ENCODE peak calls at places on chromosomes 16 and 17, in eight cellular contexts. One of them, this sample, is unnamed.

GRCh38 chr16:87186440-87186839 is 130.8 kb downstream of the C16orf95 start:
- DNase-seq in EH: no peak
- DNase-seq in nephron progenitor cell: no peak
- DNase-seq in COR-L47: no peak
- DNase-seq in choroid plexus epithelial cell: peak; percentile 61
- DNase-seq in NCI-H69: no peak
- DNase-seq in stimulated activated CD8-positive, alpha-beta memory T cell treated with anti-CD3 and anti-CD28 coated beads, Interleukin-15, amount 100 ng/mL, for 24 hours: no peak
- DNase-seq in SJSA1: no peak
- DNase-seq in this sample: no peak

GRCh38 chr17:46943511-46944393 is 20.8 kb downstream of the GOSR2 start:
- DNase-seq in EH: peak; percentile 86
- DNase-seq in nephron progenitor cell: no peak
- DNase-seq in COR-L47: no peak
- DNase-seq in choroid plexus epithelial cell: peak; percentile 55
- DNase-seq in NCI-H69: peak; percentile 46
- DNase-seq in stimulated activated CD8-positive, alpha-beta memory T cell treated with anti-CD3 and anti-CD28 coated beads, Interleukin-15, amount 100 ng/mL, for 24 hours: no peak
- DNase-seq in SJSA1: peak; percentile 41
- DNase-seq in this sample: peak; percentile 28

GRCh38 chr16:30114411-30114810 is 1.1 kb upstream of the GDPD3 start:
- DNase-seq in EH: no peak
- DNase-seq in nephron progenitor cell: no peak
- DNase-seq in COR-L47: no peak
- DNase-seq in choroid plexus epithelial cell: no peak
- DNase-seq in NCI-H69: no peak
- DNase-seq in stimulated activated CD8-positive, alpha-beta memory T cell treated with anti-CD3 and anti-CD28 coated beads, Interleukin-15, amount 100 ng/mL, for 24 hours: no peak
- DNase-seq in SJSA1: no peak
- DNase-seq in this sample: no peak

GRCh38 chr16:65117701-65118448 is 4.0 kb downstream of the CDH11 start:
- DNase-seq in EH: peak; percentile 92
- DNase-seq in nephron progenitor cell: peak; percentile 71
- DNase-seq in COR-L47: peak; percentile 12
- DNase-seq in choroid plexus epithelial cell: peak; percentile 95
- DNase-seq in NCI-H69: peak; percentile 73
- DNase-seq in stimulated activated CD8-positive, alpha-beta memory T cell treated with anti-CD3 and anti-CD28 coated beads, Interleukin-15, amount 100 ng/mL, for 24 hours: no peak
- DNase-seq in SJSA1: peak; percentile 76
- DNase-seq in this sample: peak; percentile 89

GRCh38 chr16:49876716-49877129 is 20.8 kb upstream of the ZNF423 start:
- DNase-seq in EH: peak; percentile 16
- DNase-seq in nephron progenitor cell: peak; percentile 91
- DNase-seq in COR-L47: no peak
- DNase-seq in choroid plexus epithelial cell: peak; percentile 53
- DNase-seq in NCI-H69: no peak
- DNase-seq in stimulated activated CD8-positive, alpha-beta memory T cell treated with anti-CD3 and anti-CD28 coated beads, Interleukin-15, amount 100 ng/mL, for 24 hours: no peak
- DNase-seq in SJSA1: peak; percentile 19
- DNase-seq in this sample: no peak

GRCh38 chr17:75228305-75228704 is 22.8 kb downstream of the NUP85 start:
- DNase-seq in EH: no peak
- DNase-seq in nephron progenitor cell: no peak
- DNase-seq in COR-L47: no peak
- DNase-seq in choroid plexus epithelial cell: no peak
- DNase-seq in NCI-H69: no peak
- DNase-seq in stimulated activated CD8-positive, alpha-beta memory T cell treated with anti-CD3 and anti-CD28 coated beads, Interleukin-15, amount 100 ng/mL, for 24 hours: no peak
- DNase-seq in SJSA1: no peak
- DNase-seq in this sample: no peak

GRCh38 chr17:41739661-41740352 is 5.4 kb upstream of the HAP1 start:
- DNase-seq in EH: peak; percentile 80
- DNase-seq in nephron progenitor cell: no peak
- DNase-seq in COR-L47: no peak
- DNase-seq in choroid plexus epithelial cell: no peak
- DNase-seq in NCI-H69: peak; percentile 76
- DNase-seq in stimulated activated CD8-positive, alpha-beta memory T cell treated with anti-CD3 and anti-CD28 coated beads, Interleukin-15, amount 100 ng/mL, for 24 hours: no peak
- DNase-seq in SJSA1: no peak
- DNase-seq in this sample: peak; percentile 8

GRCh38 chr17:36064142-36064541 is at the start of gene CCL18:
- DNase-seq in EH: no peak
- DNase-seq in nephron progenitor cell: no peak
- DNase-seq in COR-L47: no peak
- DNase-seq in choroid plexus epithelial cell: no peak
- DNase-seq in NCI-H69: no peak
- DNase-seq in stimulated activated CD8-positive, alpha-beta memory T cell treated with anti-CD3 and anti-CD28 coated beads, Interleukin-15, amount 100 ng/mL, for 24 hours: no peak
- DNase-seq in SJSA1: no peak
- DNase-seq in this sample: no peak

GRCh38 chr17:1031711-1032110 is 34.8 kb downstream of the TIMM22 start:
- DNase-seq in EH: peak; percentile 44
- DNase-seq in nephron progenitor cell: peak; percentile 75
- DNase-seq in COR-L47: no peak
- DNase-seq in choroid plexus epithelial cell: peak; percentile 59
- DNase-seq in NCI-H69: no peak
- DNase-seq in stimulated activated CD8-positive, alpha-beta memory T cell treated with anti-CD3 and anti-CD28 coated beads, Interleukin-15, amount 100 ng/mL, for 24 hours: no peak
- DNase-seq in SJSA1: no peak
- DNase-seq in this sample: peak; percentile 45

GRCh38 chr17:31003225-31003866 is 32.5 kb downstream of the RNF135 start:
- DNase-seq in EH: no peak
- DNase-seq in nephron progenitor cell: no peak
- DNase-seq in COR-L47: no peak
- DNase-seq in choroid plexus epithelial cell: no peak
- DNase-seq in NCI-H69: no peak
- DNase-seq in stimulated activated CD8-positive, alpha-beta memory T cell treated with anti-CD3 and anti-CD28 coated beads, Interleukin-15, amount 100 ng/mL, for 24 hours: no peak
- DNase-seq in SJSA1: no peak
- DNase-seq in this sample: no peak

GRCh38 chr17:56593741-56594527 is 435 bp downstream of the NOG start:
- DNase-seq in EH: peak; percentile 83
- DNase-seq in nephron progenitor cell: peak; percentile 75
- DNase-seq in COR-L47: peak; percentile 30
- DNase-seq in choroid plexus epithelial cell: peak; percentile 61
- DNase-seq in NCI-H69: peak; percentile 71
- DNase-seq in stimulated activated CD8-positive, alpha-beta memory T cell treated with anti-CD3 and anti-CD28 coated beads, Interleukin-15, amount 100 ng/mL, for 24 hours: no peak
- DNase-seq in SJSA1: peak; percentile 92
- DNase-seq in this sample: peak; percentile 84

GRCh38 chr17:19021622-19022083 is 17.1 kb upstream of the FAM83G start:
- DNase-seq in EH: no peak
- DNase-seq in nephron progenitor cell: peak; percentile 44
- DNase-seq in COR-L47: no peak
- DNase-seq in choroid plexus epithelial cell: no peak
- DNase-seq in NCI-H69: no peak
- DNase-seq in stimulated activated CD8-positive, alpha-beta memory T cell treated with anti-CD3 and anti-CD28 coated beads, Interleukin-15, amount 100 ng/mL, for 24 hours: peak; percentile 32
- DNase-seq in SJSA1: no peak
- DNase-seq in this sample: no peak

GRCh38 chr17:68054296-68054900 is 18.9 kb downstream of the KPNA2 start:
- DNase-seq in EH: peak; percentile 90
- DNase-seq in nephron progenitor cell: no peak
- DNase-seq in COR-L47: no peak
- DNase-seq in choroid plexus epithelial cell: peak; percentile 71
- DNase-seq in NCI-H69: peak; percentile 58
- DNase-seq in stimulated activated CD8-positive, alpha-beta memory T cell treated with anti-CD3 and anti-CD28 coated beads, Interleukin-15, amount 100 ng/mL, for 24 hours: no peak
- DNase-seq in SJSA1: peak; percentile 62
- DNase-seq in this sample: peak; percentile 61

GRCh38 chr16:79628501-79628975 is 28.0 kb upstream of the MAF start:
- DNase-seq in EH: no peak
- DNase-seq in nephron progenitor cell: no peak
- DNase-seq in COR-L47: no peak
- DNase-seq in choroid plexus epithelial cell: peak; percentile 94
- DNase-seq in NCI-H69: no peak
- DNase-seq in stimulated activated CD8-positive, alpha-beta memory T cell treated with anti-CD3 and anti-CD28 coated beads, Interleukin-15, amount 100 ng/mL, for 24 hours: no peak
- DNase-seq in SJSA1: peak; percentile 44
- DNase-seq in this sample: peak; percentile 67

GRCh38 chr17:75908201-75908600 is 3.5 kb upstream of the MRPL38 start:
- DNase-seq in EH: peak; percentile 54
- DNase-seq in nephron progenitor cell: no peak
- DNase-seq in COR-L47: peak; percentile 21
- DNase-seq in choroid plexus epithelial cell: no peak
- DNase-seq in NCI-H69: peak; percentile 70
- DNase-seq in stimulated activated CD8-positive, alpha-beta memory T cell treated with anti-CD3 and anti-CD28 coated beads, Interleukin-15, amount 100 ng/mL, for 24 hours: no peak
- DNase-seq in SJSA1: no peak
- DNase-seq in this sample: no peak

GRCh38 chr17:77887464-77888241 is 70.8 kb upstream of the TNRC6C start:
- DNase-seq in EH: peak; percentile 82
- DNase-seq in nephron progenitor cell: peak; percentile 56
- DNase-seq in COR-L47: peak; percentile 39
- DNase-seq in choroid plexus epithelial cell: peak; percentile 66
- DNase-seq in NCI-H69: peak; percentile 67
- DNase-seq in stimulated activated CD8-positive, alpha-beta memory T cell treated with anti-CD3 and anti-CD28 coated beads, Interleukin-15, amount 100 ng/mL, for 24 hours: no peak
- DNase-seq in SJSA1: peak; percentile 44
- DNase-seq in this sample: peak; percentile 65

GRCh38 chr17:76519667-76520066 is 17.8 kb downstream of the CYGB start:
- DNase-seq in EH: no peak
- DNase-seq in nephron progenitor cell: no peak
- DNase-seq in COR-L47: no peak
- DNase-seq in choroid plexus epithelial cell: no peak
- DNase-seq in NCI-H69: no peak
- DNase-seq in stimulated activated CD8-positive, alpha-beta memory T cell treated with anti-CD3 and anti-CD28 coated beads, Interleukin-15, amount 100 ng/mL, for 24 hours: no peak
- DNase-seq in SJSA1: no peak
- DNase-seq in this sample: no peak

GRCh38 chr16:4936181-4936990 is 562 bp downstream of the PPL start:
- DNase-seq in EH: no peak
- DNase-seq in nephron progenitor cell: peak; percentile 48
- DNase-seq in COR-L47: no peak
- DNase-seq in choroid plexus epithelial cell: no peak
- DNase-seq in NCI-H69: peak; percentile 83
- DNase-seq in stimulated activated CD8-positive, alpha-beta memory T cell treated with anti-CD3 and anti-CD28 coated beads, Interleukin-15, amount 100 ng/mL, for 24 hours: no peak
- DNase-seq in SJSA1: no peak
- DNase-seq in this sample: no peak

GRCh38 chr17:56679148-56679766 is 85.8 kb downstream of the NOG start:
- DNase-seq in EH: peak; percentile 50
- DNase-seq in nephron progenitor cell: peak; percentile 23
- DNase-seq in COR-L47: no peak
- DNase-seq in choroid plexus epithelial cell: peak; percentile 53
- DNase-seq in NCI-H69: peak; percentile 52
- DNase-seq in stimulated activated CD8-positive, alpha-beta memory T cell treated with anti-CD3 and anti-CD28 coated beads, Interleukin-15, amount 100 ng/mL, for 24 hours: no peak
- DNase-seq in SJSA1: peak; percentile 46
- DNase-seq in this sample: peak; percentile 63

GRCh38 chr16:66568355-66568754 is 2.1 kb downstream of the CMTM1 start:
- DNase-seq in EH: peak; percentile 43
- DNase-seq in nephron progenitor cell: no peak
- DNase-seq in COR-L47: no peak
- DNase-seq in choroid plexus epithelial cell: peak; percentile 49
- DNase-seq in NCI-H69: no peak
- DNase-seq in stimulated activated CD8-positive, alpha-beta memory T cell treated with anti-CD3 and anti-CD28 coated beads, Interleukin-15, amount 100 ng/mL, for 24 hours: no peak
- DNase-seq in SJSA1: peak; percentile 18
- DNase-seq in this sample: peak; percentile 80

GRCh38 chr16:56451753-56452689 is 667 bp downstream of the OGFOD1 start:
- DNase-seq in EH: peak; percentile 58
- DNase-seq in nephron progenitor cell: peak; percentile 15
- DNase-seq in COR-L47: no peak
- DNase-seq in choroid plexus epithelial cell: peak; percentile 43
- DNase-seq in NCI-H69: peak; percentile 70
- DNase-seq in stimulated activated CD8-positive, alpha-beta memory T cell treated with anti-CD3 and anti-CD28 coated beads, Interleukin-15, amount 100 ng/mL, for 24 hours: no peak
- DNase-seq in SJSA1: no peak
- DNase-seq in this sample: peak; percentile 52

GRCh38 chr16:85202631-85203461 is 90.6 kb upstream of the CIBAR2 start:
- DNase-seq in EH: peak; percentile 89
- DNase-seq in nephron progenitor cell: peak; percentile 59
- DNase-seq in COR-L47: no peak
- DNase-seq in choroid plexus epithelial cell: peak; percentile 81
- DNase-seq in NCI-H69: peak; percentile 80
- DNase-seq in stimulated activated CD8-positive, alpha-beta memory T cell treated with anti-CD3 and anti-CD28 coated beads, Interleukin-15, amount 100 ng/mL, for 24 hours: no peak
- DNase-seq in SJSA1: no peak
- DNase-seq in this sample: peak; percentile 42

GRCh38 chr17:19403021-19403420 is 8.0 kb upstream of the RNF112 start:
- DNase-seq in EH: no peak
- DNase-seq in nephron progenitor cell: no peak
- DNase-seq in COR-L47: no peak
- DNase-seq in choroid plexus epithelial cell: no peak
- DNase-seq in NCI-H69: no peak
- DNase-seq in stimulated activated CD8-positive, alpha-beta memory T cell treated with anti-CD3 and anti-CD28 coated beads, Interleukin-15, amount 100 ng/mL, for 24 hours: no peak
- DNase-seq in SJSA1: no peak
- DNase-seq in this sample: no peak

GRCh38 chr17:79075861-79076406 is 1.3 kb downstream of the ENGASE start:
- DNase-seq in EH: no peak
- DNase-seq in nephron progenitor cell: no peak
- DNase-seq in COR-L47: no peak
- DNase-seq in choroid plexus epithelial cell: no peak
- DNase-seq in NCI-H69: no peak
- DNase-seq in stimulated activated CD8-positive, alpha-beta memory T cell treated with anti-CD3 and anti-CD28 coated beads, Interleukin-15, amount 100 ng/mL, for 24 hours: no peak
- DNase-seq in SJSA1: no peak
- DNase-seq in this sample: no peak

GRCh38 chr17:76458580-76459490 is 5.9 kb upstream of the UBE2O start:
- DNase-seq in EH: peak; percentile 65
- DNase-seq in nephron progenitor cell: peak; percentile 64
- DNase-seq in COR-L47: peak; percentile 32
- DNase-seq in choroid plexus epithelial cell: peak; percentile 82
- DNase-seq in NCI-H69: peak; percentile 70
- DNase-seq in stimulated activated CD8-positive, alpha-beta memory T cell treated with anti-CD3 and anti-CD28 coated beads, Interleukin-15, amount 100 ng/mL, for 24 hours: no peak
- DNase-seq in SJSA1: no peak
- DNase-seq in this sample: peak; percentile 70

GRCh38 chr16:58449768-58450167 is 50.2 kb upstream of the NDRG4 start:
- DNase-seq in EH: no peak
- DNase-seq in nephron progenitor cell: no peak
- DNase-seq in COR-L47: no peak
- DNase-seq in choroid plexus epithelial cell: no peak
- DNase-seq in NCI-H69: no peak
- DNase-seq in stimulated activated CD8-positive, alpha-beta memory T cell treated with anti-CD3 and anti-CD28 coated beads, Interleukin-15, amount 100 ng/mL, for 24 hours: no peak
- DNase-seq in SJSA1: no peak
- DNase-seq in this sample: no peak